ENCODE peak calls at places on chromosomes 4 and X, in ten cellular contexts. A is central memory CD4-positive, alpha-beta T cell; I is activated CD4-positive, alpha-beta T cell treated with anti-CD3 and anti-CD28 coated beads for 1 hour; R is HTR-8/SVneo; W is astrocyte of the hippocampus; P is stimulated activated CD4-positive, alpha-beta T cell treated with anti-CD3 and anti-CD28 coated beads, Interleukin-4, amount 100 ng/mL, for 48 hours; E is lung; F is psoas muscle; D is activated T-helper 1 cell treated with anti-CD3 and anti-CD28 coated beads, Interleukin-2, amount 50 U/mL, for 16 hours; V is CD4-positive, alpha-beta memory T cell. H is an unnamed sample.

GRCh38 chrX:71815906-71816156 is 52.7 kb downstream of the CXorf49B start:
- DNase-seq in D (no peak), I (no peak), P (no peak), F (no peak), R (no peak), V (no peak), W (no peak), A (no peak), E (no peak), H (no peak)

GRCh38 chrX:97119474-97120109 is 235.9 kb downstream of the RPA4 start:
- DNase-seq in A (no peak), R (no peak), D (no peak), P (no peak), V (no peak), F (no peak), I (no peak), E (no peak), W (no peak), H (no peak)

GRCh38 chr4:6242271-6243029 is 27.2 kb upstream of the WFS1 start:
- DNase-seq in F (no peak), P (no peak), R (no peak), A (no peak), W (no peak), D (no peak), E (no peak), I (no peak), V (no peak), H (no peak)

GRCh38 chrX:26851981-26852380 is 611.2 kb downstream of the PPP4R3C start:
- DNase-seq in A (no peak), F (no peak), W (peak; percentile 41), P (no peak), I (no peak), V (no peak), E (no peak), R (peak; percentile 28), D (no peak), H (no peak)

GRCh38 chr4:145196747-145197146 is 16.4 kb upstream of the OTUD4 start:
- DNase-seq in D (no peak), A (no peak), I (no peak), V (no peak), R (no peak), W (no peak), P (no peak), F (no peak), E (no peak), H (no peak)

GRCh38 chrX:143437439-143437838 is 79.8 kb downstream of the SPANXN3 start:
- DNase-seq in W (no peak), F (no peak), R (peak; percentile 2), V (no peak), A (no peak), P (no peak), E (no peak), D (no peak), I (no peak), H (no peak)

GRCh38 chr4:139167774-139168444 is 9.1 kb downstream of the ELF2 start:
- DNase-seq in F (no peak), E (no peak), A (no peak), R (peak; percentile 47), W (peak; percentile 35), D (no peak), P (no peak), I (no peak), V (no peak), H (no peak)

GRCh38 chr4:118254368-118254767 is 98.4 kb downstream of the PRSS12 start:
- DNase-seq in A (no peak), R (no peak), I (no peak), W (no peak), D (no peak), E (no peak), V (no peak), F (no peak), P (no peak), H (no peak)

GRCh38 chrX:19649227-19650009 is 134.1 kb upstream of the MAP3K15 start:
- DNase-seq in E (no peak), F (no peak), W (no peak), P (no peak), V (no peak), D (no peak), R (no peak), A (no peak), I (no peak), H (no peak)

GRCh38 chr4:185865901-185866328 is 53.9 kb upstream of the SORBS2 start:
- DNase-seq in I (no peak), F (no peak), A (no peak), V (no peak), E (no peak), D (no peak), W (peak; percentile 91), R (peak; percentile 23), P (no peak), H (no peak)

GRCh38 chr4:8594097-8595038 is 1.8 kb downstream of the CPZ start:
- DNase-seq in R (peak; percentile 89), P (no peak), A (no peak), W (peak; percentile 83), F (no peak), D (no peak), I (no peak), E (peak; percentile 63), V (no peak), H (peak; percentile 49)

GRCh38 chr4:23171971-23172370 is 479.2 kb downstream of the GBA3 start:
- DNase-seq in I (no peak), V (no peak), R (peak; percentile 20), A (no peak), W (peak; percentile 11), D (no peak), P (no peak), E (no peak), F (no peak), H (no peak)

GRCh38 chr4:150114641-150115040 is 36.4 kb downstream of the DCLK2 start:
- DNase-seq in A (no peak), I (no peak), P (no peak), W (no peak), E (no peak), F (no peak), R (no peak), D (no peak), V (no peak), H (no peak)

GRCh38 chrX:119552508-119552907 is 12.7 kb downstream of the STEEP1 start:
- DNase-seq in I (no peak), P (no peak), A (no peak), R (no peak), D (no peak), E (no peak), V (no peak), W (peak; percentile 20), F (no peak), H (no peak)

GRCh38 chrX:136999021-136999420 is 34.8 kb downstream of the GPR101 start:
- DNase-seq in F (no peak), P (no peak), V (no peak), W (no peak), D (no peak), E (no peak), A (no peak), I (no peak), R (no peak), H (no peak)

GRCh38 chr4:48767055-48767454 is 13.0 kb downstream of the FRYL start:
- DNase-seq in P (no peak), I (no peak), W (no peak), D (no peak), A (no peak), R (no peak), F (no peak), E (no peak), V (no peak), H (no peak)

GRCh38 chrX:109732319-109732779 is 708 bp downstream of the ACSL4 start:
- DNase-seq in D (no peak), F (no peak), E (no peak), V (peak; percentile 14), A (peak; percentile 17), R (no peak), P (no peak), W (peak; percentile 36), I (peak; percentile 8), H (no peak)

GRCh38 chr4:74038161-74039064 is at the start of gene CXCL3:
- DNase-seq in I (no peak), F (peak; percentile 74), R (peak; percentile 39), D (no peak), W (peak; percentile 81), E (peak; percentile 79), A (no peak), P (no peak), V (no peak), H (peak; percentile 53)

GRCh38 chr4:82372502-82372873 is 1.3 kb downstream of the HNRNPD start:
- DNase-seq in R (no peak), E (peak; percentile 34), A (peak; percentile 21), D (peak; percentile 5), I (no peak), V (peak; percentile 31), W (peak; percentile 39), P (peak; percentile 20), F (no peak), H (peak; percentile 30)

GRCh38 chr4:183435803-183436202 is 8.6 kb upstream of the CDKN2AIP start:
- DNase-seq in F (no peak), I (no peak), D (no peak), R (no peak), A (no peak), V (no peak), P (no peak), E (no peak), W (no peak), H (no peak)

GRCh38 chr4:165210566-165210965 is 3.2 kb downstream of the KLHL2 start:
- DNase-seq in R (no peak), V (no peak), D (no peak), F (no peak), E (no peak), P (no peak), A (no peak), W (peak; percentile 5), I (no peak), H (no peak)

GRCh38 chr4:3335385-3335784 is 42.6 kb downstream of the RGS12 start:
- DNase-seq in P (no peak), W (no peak), V (no peak), D (no peak), E (peak; percentile 27), R (no peak), F (no peak), I (no peak), A (no peak), H (peak; percentile 11)

GRCh38 chr4:150710770-150711375 is 128.9 kb downstream of the MAB21L2 start:
- DNase-seq in R (no peak), D (no peak), A (no peak), V (no peak), W (no peak), P (no peak), I (no peak), F (no peak), E (no peak), H (no peak)

GRCh38 chr4:138555584-138555983 is 313.4 kb upstream of the SLC7A11 start:
- DNase-seq in W (no peak), E (no peak), F (no peak), V (no peak), D (no peak), R (no peak), P (no peak), A (no peak), I (no peak), H (no peak)

GRCh38 chr4:6229095-6229494 is 28.7 kb upstream of the JAKMIP1 start:
- DNase-seq in E (no peak), V (no peak), D (no peak), P (no peak), W (no peak), F (no peak), I (no peak), R (no peak), A (no peak), H (peak; percentile 9)

GRCh38 chr4:138953962-138954371 is 61.6 kb upstream of the NOCT start:
- DNase-seq in D (no peak), P (no peak), F (no peak), W (peak; percentile 97), E (no peak), V (no peak), A (no peak), I (no peak), R (peak; percentile 53), H (peak; percentile 67)

GRCh38 chr4:142846729-142847606 is 867 bp upstream of the INPP4B start:
- DNase-seq in I (peak; percentile 65), R (peak; percentile 15), W (peak; percentile 66), P (peak; percentile 57), V (peak; percentile 78), D (peak; percentile 58), F (no peak), A (peak; percentile 67), E (no peak), H (peak; percentile 56)

GRCh38 chrX:101190736-101191135 is 28.9 kb upstream of the DRP2 start:
- DNase-seq in V (no peak), W (no peak), P (no peak), R (no peak), D (no peak), F (no peak), A (no peak), E (no peak), I (no peak), H (no peak)

H was measured in breast epithelium.